ENCODE peak calls at places on chromosomes 12 and 14, in seven cellular contexts. Q is dorsolateral prefrontal cortex, C is cardiac muscle cell, R is tibial artery, Z is brain microvascular endothelial cell, J is H9, N is A549. S is an unnamed sample.

GRCh38 chr14:94044476-94045091 is 18.4 kb downstream of the OTUB2 start:
- DNase-seq in Q (no peak), C (no peak), R (no peak), Z (no peak), J (no peak), N (no peak), S (no peak)

GRCh38 chr12:62767946-62768345 is 167.0 kb downstream of the PPM1H start:
- DNase-seq in Q (no peak), C (no peak), R (no peak), Z (no peak), J (no peak), N (no peak), S (no peak)

GRCh38 chr12:117119592-117120198 is 20.5 kb upstream of the TESC start:
- DNase-seq in Q (no peak), C (no peak), R (peak), Z (no peak), J (peak), N (peak), S (no peak)

GRCh38 chr12:80954857-80955520 is 17.3 kb upstream of the LIN7A start:
- DNase-seq in Q (no peak), C (no peak), R (no peak), Z (no peak), J (no peak), N (no peak), S (no peak)

GRCh38 chr12:129657179-129657578 is 246.6 kb downstream of the TMEM132D start:
- DNase-seq in Q (no peak), C (no peak), R (no peak), Z (no peak), J (no peak), N (no peak), S (no peak)

GRCh38 chr12:88833641-88834116 is 253.4 kb upstream of the KITLG start:
- DNase-seq in Q (no peak), C (no peak), R (no peak), Z (peak), J (no peak), N (no peak), S (no peak)

GRCh38 chr12:115210533-115211252 is 526.7 kb upstream of the TBX3 start:
- DNase-seq in Q (no peak), C (no peak), R (no peak), Z (no peak), J (no peak), N (no peak), S (peak)

GRCh38 chr12:51546102-51546501 is 44.9 kb upstream of the SCN8A start:
- DNase-seq in Q (no peak), C (no peak), R (no peak), Z (no peak), J (no peak), N (no peak), S (no peak)

GRCh38 chr12:41552507-41553047 is 364.5 kb downstream of the PDZRN4 start:
- DNase-seq in Q (no peak), C (no peak), R (no peak), Z (no peak), J (no peak), N (no peak), S (no peak)

GRCh38 chr14:80047761-80048160 is 163.5 kb downstream of the DIO2 start:
- DNase-seq in Q (no peak), C (peak), R (no peak), Z (peak), J (no peak), N (no peak), S (no peak)

GRCh38 chr12:55036326-55036725 is 16.6 kb downstream of the NEUROD4 start:
- DNase-seq in Q (no peak), C (no peak), R (no peak), Z (no peak), J (no peak), N (no peak), S (no peak)

GRCh38 chr12:89521348-89522238 is 3.0 kb downstream of the GALNT4 start:
- DNase-seq in Q (no peak), C (no peak), R (no peak), Z (no peak), J (no peak), N (no peak), S (no peak)

GRCh38 chr12:92511776-92512175 is 191.0 kb upstream of the PLEKHG7 start:
- DNase-seq in Q (no peak), C (no peak), R (no peak), Z (no peak), J (no peak), N (no peak), S (no peak)

GRCh38 chr12:22377731-22378496 is 43.4 kb upstream of the ST8SIA1 start:
- DNase-seq in Q (no peak), C (peak), R (no peak), Z (peak), J (no peak), N (no peak), S (peak)

GRCh38 chr14:106530031-106530422 is 1003.6 kb downstream of the TMEM121 start:
- DNase-seq in Q (no peak), C (no peak), R (no peak), Z (no peak), J (no peak), N (no peak), S (no peak)

GRCh38 chr12:130555628-130556485 is 160.2 kb downstream of the RIMBP2 start:
- DNase-seq in Q (peak), C (no peak), R (no peak), Z (no peak), J (no peak), N (no peak), S (no peak)

GRCh38 chr12:56161677-56162351 is 3.7 kb downstream of the MYL6 start:
- DNase-seq in Q (no peak), C (no peak), R (no peak), Z (no peak), J (no peak), N (no peak), S (no peak)

GRCh38 chr12:84480803-84481202 is 431.8 kb downstream of the SLC6A15 start:
- DNase-seq in Q (no peak), C (no peak), R (no peak), Z (no peak), J (no peak), N (no peak), S (no peak)

GRCh38 chr12:66920205-66920604 is 241.3 kb upstream of the GRIP1 start:
- DNase-seq in Q (no peak), C (no peak), R (no peak), Z (no peak), J (no peak), N (no peak), S (no peak)

DNA sequence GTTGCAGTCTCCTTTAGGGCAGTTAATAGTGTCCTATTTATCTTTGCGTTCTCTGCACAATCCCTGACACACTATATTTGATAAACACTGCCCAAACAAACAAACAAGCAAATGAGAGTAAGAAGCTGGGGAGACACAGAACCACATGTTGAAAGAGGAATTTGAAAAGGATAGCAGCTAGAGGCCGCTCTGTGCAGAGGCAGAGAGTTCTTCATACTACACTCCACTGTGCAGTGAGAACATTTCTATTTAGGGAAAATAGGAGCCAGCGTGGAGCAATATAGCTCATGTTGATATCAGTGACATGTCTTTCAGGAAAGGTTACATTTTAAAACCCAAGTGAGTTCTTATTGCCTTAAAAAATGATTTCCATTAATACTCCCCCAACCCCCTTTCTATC is 140.3 kb upstream of the SEL1L start:
- DNase-seq in Q (no peak), C (no peak), R (no peak), Z (no peak), J (no peak), N (no peak), S (no peak)
- TF ChIP-seq CTCF in Q (no peak), C (no peak), R (no peak), Z (no peak), J (no peak), N (no peak), S (no peak)

DNA sequence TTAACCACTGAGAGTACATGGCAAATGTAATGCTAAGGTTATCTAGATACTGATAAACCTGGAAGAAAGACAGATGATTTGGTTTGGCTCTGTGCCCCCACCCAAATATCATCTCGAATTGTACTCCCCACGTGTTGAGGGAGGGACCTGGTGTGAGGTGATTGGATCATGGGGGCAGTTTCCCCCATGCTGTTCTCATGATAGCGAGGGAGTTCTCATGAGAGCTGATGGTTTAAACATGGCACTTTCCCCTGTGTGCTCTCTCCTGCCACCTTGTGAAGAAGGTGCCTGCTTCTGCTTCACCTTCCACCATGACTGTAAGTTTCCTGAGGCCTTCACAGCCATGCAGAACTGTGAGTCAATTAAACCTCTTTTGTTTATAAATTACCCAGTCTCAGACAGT is 14.2 kb downstream of the NOXRED1 start:
- DNase-seq in Q (no peak), C (peak), R (no peak), Z (no peak), J (peak), N (no peak), S (no peak)
- TF ChIP-seq CTCF in Q (no peak), C (no peak), R (no peak), Z (peak), J (peak), N (peak), S (no peak)

DNA sequence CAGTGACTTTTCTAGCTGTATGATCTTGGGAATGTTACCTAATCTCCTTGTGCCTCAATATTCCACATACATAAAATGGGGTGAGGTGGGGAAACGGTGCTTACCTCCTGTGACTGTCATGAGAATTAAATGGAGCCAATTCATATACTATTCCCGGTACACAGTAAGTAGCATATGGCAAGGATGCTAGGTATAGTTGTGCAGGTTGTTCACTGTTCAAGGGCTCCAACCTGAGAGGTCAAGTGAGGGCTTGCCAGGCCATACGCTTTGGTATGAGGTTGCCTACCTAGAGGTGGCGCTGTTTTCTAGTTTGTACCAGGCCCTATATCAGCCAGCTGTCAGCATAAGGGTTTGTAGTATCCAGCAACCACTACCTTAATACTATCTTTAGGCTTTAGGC is 3.6 kb upstream of the BATF start:
- DNase-seq in Q (no peak), C (peak), R (no peak), Z (no peak), J (peak), N (no peak), S (no peak)
- TF ChIP-seq CTCF in Q (no peak), C (peak), R (no peak), Z (peak), J (peak), N (peak), S (no peak)

GRCh38 chr12:102905229-102905628 is 11.8 kb downstream of the PAH start:
- DNase-seq in Q (no peak), C (no peak), R (no peak), Z (no peak), J (no peak), N (no peak), S (no peak)
- TF ChIP-seq CTCF in Q (no peak), C (no peak), R (no peak), Z (no peak), J (no peak), N (no peak), S (no peak)

S was measured in thyroid gland.